ENCODE peak calls at places on chromosomes 16 and 17, in six cellular contexts. One of them, this sample, is unnamed.

GRCh38 chr16:59702531-59702930 is 968.4 kb upstream of the GOT2 start:
- DNase-seq in left ventricle myocardium inferior: no peak
- DNase-seq in sigmoid colon: no peak
- DNase-seq in CD4-positive, alpha-beta T cell: no peak
- DNase-seq in right lobe of liver: no peak
- DNase-seq in aorta: no peak
- DNase-seq in this sample: no peak

GRCh38 chr17:28204751-28205150 is 114.2 kb upstream of the TMEM97 start:
- DNase-seq in right lobe of liver: no peak
- DNase-seq in CD4-positive, alpha-beta T cell: no peak
- DNase-seq in left ventricle myocardium inferior: no peak
- DNase-seq in aorta: no peak
- DNase-seq in sigmoid colon: no peak
- DNase-seq in this sample: no peak

GRCh38 chr17:55723488-55723848 is 804 bp upstream of the TMEM100 start:
- DNase-seq in CD4-positive, alpha-beta T cell: no peak
- DNase-seq in aorta: no peak
- DNase-seq in sigmoid colon: no peak
- DNase-seq in right lobe of liver: no peak
- DNase-seq in left ventricle myocardium inferior: no peak
- DNase-seq in this sample: no peak

GRCh38 chr16:15485175-15485574 is 50.8 kb downstream of the BMERB1 start:
- DNase-seq in sigmoid colon: no peak
- DNase-seq in aorta: no peak
- DNase-seq in left ventricle myocardium inferior: no peak
- DNase-seq in right lobe of liver: no peak
- DNase-seq in CD4-positive, alpha-beta T cell: no peak
- DNase-seq in this sample: no peak

GRCh38 chr17:46979023-46979870 is at the start of gene RPRML:
- DNase-seq in left ventricle myocardium inferior: peak; percentile 28
- DNase-seq in CD4-positive, alpha-beta T cell: no peak
- DNase-seq in sigmoid colon: no peak
- DNase-seq in aorta: peak; percentile 65
- DNase-seq in right lobe of liver: peak; percentile 58
- DNase-seq in this sample: no peak

GRCh38 chr17:40480501-40481003 is 20.9 kb downstream of the TNS4 start:
- DNase-seq in aorta: no peak
- DNase-seq in left ventricle myocardium inferior: no peak
- DNase-seq in sigmoid colon: no peak
- DNase-seq in right lobe of liver: no peak
- DNase-seq in CD4-positive, alpha-beta T cell: peak; percentile 94
- DNase-seq in this sample: no peak

GRCh38 chr17:1847191-1847590 is 17.4 kb downstream of the RPA1 start:
- DNase-seq in sigmoid colon: no peak
- DNase-seq in aorta: no peak
- DNase-seq in left ventricle myocardium inferior: peak; percentile 45
- DNase-seq in CD4-positive, alpha-beta T cell: no peak
- DNase-seq in right lobe of liver: no peak
- DNase-seq in this sample: no peak

GRCh38 chr16:67209565-67209964 is 10.6 kb downstream of the ELMO3 start:
- DNase-seq in CD4-positive, alpha-beta T cell: no peak
- DNase-seq in right lobe of liver: no peak
- DNase-seq in aorta: no peak
- DNase-seq in sigmoid colon: no peak
- DNase-seq in left ventricle myocardium inferior: no peak
- DNase-seq in this sample: no peak

GRCh38 chr17:40551874-40552768 is 13.2 kb downstream of the CCR7 start:
- DNase-seq in left ventricle myocardium inferior: no peak
- DNase-seq in CD4-positive, alpha-beta T cell: no peak
- DNase-seq in aorta: peak; percentile 68
- DNase-seq in sigmoid colon: peak; percentile 86
- DNase-seq in right lobe of liver: peak; percentile 56
- DNase-seq in this sample: peak; percentile 61

GRCh38 chr16:3256876-3257465 is 538 bp upstream of the MEFV start:
- DNase-seq in aorta: no peak
- DNase-seq in CD4-positive, alpha-beta T cell: no peak
- DNase-seq in left ventricle myocardium inferior: no peak
- DNase-seq in right lobe of liver: no peak
- DNase-seq in sigmoid colon: no peak
- DNase-seq in this sample: no peak

GRCh38 chr17:1617620-1618174 is 10.9 kb downstream of the SLC43A2 start:
- DNase-seq in left ventricle myocardium inferior: no peak
- DNase-seq in sigmoid colon: no peak
- DNase-seq in right lobe of liver: no peak
- DNase-seq in aorta: no peak
- DNase-seq in CD4-positive, alpha-beta T cell: no peak
- DNase-seq in this sample: no peak

GRCh38 chr17:56629450-56630187 is 36.1 kb downstream of the NOG start:
- DNase-seq in CD4-positive, alpha-beta T cell: peak; percentile 19
- DNase-seq in aorta: no peak
- DNase-seq in left ventricle myocardium inferior: no peak
- DNase-seq in right lobe of liver: no peak
- DNase-seq in sigmoid colon: no peak
- DNase-seq in this sample: no peak

GRCh38 chr17:68431661-68432071 is 25.6 kb downstream of the WIPI1 start:
- DNase-seq in right lobe of liver: no peak
- DNase-seq in sigmoid colon: no peak
- DNase-seq in left ventricle myocardium inferior: no peak
- DNase-seq in CD4-positive, alpha-beta T cell: peak; percentile 61
- DNase-seq in aorta: no peak
- DNase-seq in this sample: no peak

GRCh38 chr17:58344047-58344790 is 7.8 kb downstream of the SUPT4H1 start:
- DNase-seq in right lobe of liver: no peak
- DNase-seq in left ventricle myocardium inferior: no peak
- DNase-seq in aorta: no peak
- DNase-seq in sigmoid colon: no peak
- DNase-seq in CD4-positive, alpha-beta T cell: peak; percentile 85
- DNase-seq in this sample: peak; percentile 55

GRCh38 chr17:78745407-78746088 is 36.5 kb downstream of the CYTH1 start:
- DNase-seq in sigmoid colon: no peak
- DNase-seq in aorta: no peak
- DNase-seq in left ventricle myocardium inferior: no peak
- DNase-seq in CD4-positive, alpha-beta T cell: peak; percentile 37
- DNase-seq in right lobe of liver: no peak
- DNase-seq in this sample: no peak

GRCh38 chr17:61305024-61305423 is 94.6 kb upstream of the TBX2 start:
- DNase-seq in right lobe of liver: no peak
- DNase-seq in left ventricle myocardium inferior: no peak
- DNase-seq in aorta: no peak
- DNase-seq in sigmoid colon: no peak
- DNase-seq in CD4-positive, alpha-beta T cell: no peak
- DNase-seq in this sample: no peak

GRCh38 chr16:25372716-25373115 is 115.1 kb upstream of the ZKSCAN2 start:
- DNase-seq in CD4-positive, alpha-beta T cell: no peak
- DNase-seq in aorta: no peak
- DNase-seq in sigmoid colon: no peak
- DNase-seq in right lobe of liver: no peak
- DNase-seq in left ventricle myocardium inferior: no peak
- DNase-seq in this sample: no peak

GRCh38 chr17:81608082-81608481 is 28.8 kb downstream of the NPLOC4 start:
- DNase-seq in left ventricle myocardium inferior: no peak
- DNase-seq in CD4-positive, alpha-beta T cell: no peak
- DNase-seq in sigmoid colon: no peak
- DNase-seq in aorta: no peak
- DNase-seq in right lobe of liver: no peak
- DNase-seq in this sample: no peak

GRCh38 chr16:74745926-74746325 is 28.7 kb downstream of the FA2H start:
- DNase-seq in CD4-positive, alpha-beta T cell: no peak
- DNase-seq in sigmoid colon: no peak
- DNase-seq in aorta: no peak
- DNase-seq in right lobe of liver: no peak
- DNase-seq in left ventricle myocardium inferior: no peak
- DNase-seq in this sample: no peak

GRCh38 chr17:47315451-47316266 is 8.1 kb upstream of the EFCAB13 start:
- DNase-seq in aorta: no peak
- DNase-seq in left ventricle myocardium inferior: no peak
- DNase-seq in right lobe of liver: no peak
- DNase-seq in CD4-positive, alpha-beta T cell: no peak
- DNase-seq in sigmoid colon: no peak
- DNase-seq in this sample: no peak

GRCh38 chr17:32746698-32747097 is 130.2 kb downstream of the MYO1D start:
- DNase-seq in aorta: no peak
- DNase-seq in sigmoid colon: no peak
- DNase-seq in left ventricle myocardium inferior: no peak
- DNase-seq in right lobe of liver: no peak
- DNase-seq in CD4-positive, alpha-beta T cell: no peak
- DNase-seq in this sample: no peak

GRCh38 chr17:79811036-79811887 is 14.4 kb upstream of the CBX8 start:
- DNase-seq in sigmoid colon: peak; percentile 68
- DNase-seq in aorta: no peak
- DNase-seq in CD4-positive, alpha-beta T cell: no peak
- DNase-seq in right lobe of liver: no peak
- DNase-seq in left ventricle myocardium inferior: no peak
- DNase-seq in this sample: no peak

GRCh38 chr16:82091225-82091624 is 56.2 kb downstream of the HSD17B2 start:
- DNase-seq in right lobe of liver: no peak
- DNase-seq in left ventricle myocardium inferior: no peak
- DNase-seq in CD4-positive, alpha-beta T cell: no peak
- DNase-seq in aorta: no peak
- DNase-seq in sigmoid colon: no peak
- DNase-seq in this sample: no peak

GRCh38 chr17:79997004-79997673 is 38.5 kb downstream of the TBC1D16 start:
- DNase-seq in CD4-positive, alpha-beta T cell: peak; percentile 88
- DNase-seq in right lobe of liver: no peak
- DNase-seq in left ventricle myocardium inferior: no peak
- DNase-seq in aorta: no peak
- DNase-seq in sigmoid colon: no peak
- DNase-seq in this sample: no peak

GRCh38 chr17:34015253-34015652 is 239.8 kb upstream of the CCL2 start:
- DNase-seq in aorta: no peak
- DNase-seq in right lobe of liver: no peak
- DNase-seq in sigmoid colon: no peak
- DNase-seq in left ventricle myocardium inferior: no peak
- DNase-seq in CD4-positive, alpha-beta T cell: no peak
- DNase-seq in this sample: no peak

GRCh38 chr16:51243836-51244483 is 92.9 kb upstream of the SALL1 start:
- DNase-seq in sigmoid colon: no peak
- DNase-seq in right lobe of liver: peak; percentile 61
- DNase-seq in aorta: no peak
- DNase-seq in CD4-positive, alpha-beta T cell: no peak
- DNase-seq in left ventricle myocardium inferior: no peak
- DNase-seq in this sample: no peak

GRCh38 chr16:86766700-86767099 is 188.4 kb downstream of the FOXL1 start:
- DNase-seq in right lobe of liver: no peak
- DNase-seq in sigmoid colon: no peak
- DNase-seq in aorta: no peak
- DNase-seq in left ventricle myocardium inferior: no peak
- DNase-seq in CD4-positive, alpha-beta T cell: no peak
- DNase-seq in this sample: no peak
- H3K27ac ChIP-seq in right lobe of liver: no peak overlapping the region
- H3K27ac ChIP-seq in sigmoid colon: no peak overlapping the region
- H3K27ac ChIP-seq in aorta: no peak overlapping the region
- H3K27ac ChIP-seq in left ventricle myocardium inferior: no peak overlapping the region
- H3K27ac ChIP-seq in CD4-positive, alpha-beta T cell: no peak overlapping the region
- H3K27ac ChIP-seq in this sample: no peak overlapping the region

GRCh38 chr17:42795061-42795460 is 3.4 kb downstream of the COA3 start:
- DNase-seq in CD4-positive, alpha-beta T cell: no peak
- DNase-seq in aorta: no peak
- DNase-seq in left ventricle myocardium inferior: no peak
- DNase-seq in right lobe of liver: no peak
- DNase-seq in sigmoid colon: no peak
- DNase-seq in this sample: no peak
- H3K27ac ChIP-seq in CD4-positive, alpha-beta T cell: no peak overlapping the region
- H3K27ac ChIP-seq in aorta: no peak overlapping the region
- H3K27ac ChIP-seq in left ventricle myocardium inferior: no peak overlapping the region
- H3K27ac ChIP-seq in right lobe of liver: no peak overlapping the region
- H3K27ac ChIP-seq in sigmoid colon: no peak overlapping the region
- H3K27ac ChIP-seq in this sample: no peak overlapping the region

GRCh38 chr17:72683506-72684404 is 408.7 kb downstream of the SLC39A11 start:
- DNase-seq in right lobe of liver: no peak
- DNase-seq in left ventricle myocardium inferior: no peak
- DNase-seq in aorta: no peak
- DNase-seq in CD4-positive, alpha-beta T cell: no peak
- DNase-seq in sigmoid colon: no peak
- DNase-seq in this sample: peak; percentile 74

GRCh38 chr17:72691017-72691416 is 401.5 kb downstream of the SLC39A11 start:
- DNase-seq in right lobe of liver: no peak
- DNase-seq in sigmoid colon: no peak
- DNase-seq in left ventricle myocardium inferior: no peak
- DNase-seq in CD4-positive, alpha-beta T cell: no peak
- DNase-seq in aorta: no peak
- DNase-seq in this sample: no peak

GRCh38 chr17:72691601-72692000 is 400.9 kb downstream of the SLC39A11 start:
- DNase-seq in sigmoid colon: no peak
- DNase-seq in CD4-positive, alpha-beta T cell: no peak
- DNase-seq in aorta: no peak
- DNase-seq in right lobe of liver: no peak
- DNase-seq in left ventricle myocardium inferior: no peak
- DNase-seq in this sample: no peak

GRCh38 chr17:72684405-72685020 is 408.0 kb downstream of the SLC39A11 start:
- DNase-seq in aorta: no peak
- DNase-seq in CD4-positive, alpha-beta T cell: no peak
- DNase-seq in left ventricle myocardium inferior: no peak
- DNase-seq in right lobe of liver: no peak
- DNase-seq in sigmoid colon: no peak
- DNase-seq in this sample: no peak

GRCh38 chr17:72687941-72688340 is 404.5 kb downstream of the SLC39A11 start:
- DNase-seq in right lobe of liver: no peak
- DNase-seq in CD4-positive, alpha-beta T cell: no peak
- DNase-seq in left ventricle myocardium inferior: no peak
- DNase-seq in aorta: no peak
- DNase-seq in sigmoid colon: no peak
- DNase-seq in this sample: no peak
- H3K27ac ChIP-seq in right lobe of liver: no peak overlapping the region
- H3K27ac ChIP-seq in CD4-positive, alpha-beta T cell: no peak overlapping the region
- H3K27ac ChIP-seq in left ventricle myocardium inferior: no peak overlapping the region
- H3K27ac ChIP-seq in aorta: no peak overlapping the region
- H3K27ac ChIP-seq in sigmoid colon: no peak overlapping the region
- H3K27ac ChIP-seq in this sample: no peak overlapping the region

DNA sequence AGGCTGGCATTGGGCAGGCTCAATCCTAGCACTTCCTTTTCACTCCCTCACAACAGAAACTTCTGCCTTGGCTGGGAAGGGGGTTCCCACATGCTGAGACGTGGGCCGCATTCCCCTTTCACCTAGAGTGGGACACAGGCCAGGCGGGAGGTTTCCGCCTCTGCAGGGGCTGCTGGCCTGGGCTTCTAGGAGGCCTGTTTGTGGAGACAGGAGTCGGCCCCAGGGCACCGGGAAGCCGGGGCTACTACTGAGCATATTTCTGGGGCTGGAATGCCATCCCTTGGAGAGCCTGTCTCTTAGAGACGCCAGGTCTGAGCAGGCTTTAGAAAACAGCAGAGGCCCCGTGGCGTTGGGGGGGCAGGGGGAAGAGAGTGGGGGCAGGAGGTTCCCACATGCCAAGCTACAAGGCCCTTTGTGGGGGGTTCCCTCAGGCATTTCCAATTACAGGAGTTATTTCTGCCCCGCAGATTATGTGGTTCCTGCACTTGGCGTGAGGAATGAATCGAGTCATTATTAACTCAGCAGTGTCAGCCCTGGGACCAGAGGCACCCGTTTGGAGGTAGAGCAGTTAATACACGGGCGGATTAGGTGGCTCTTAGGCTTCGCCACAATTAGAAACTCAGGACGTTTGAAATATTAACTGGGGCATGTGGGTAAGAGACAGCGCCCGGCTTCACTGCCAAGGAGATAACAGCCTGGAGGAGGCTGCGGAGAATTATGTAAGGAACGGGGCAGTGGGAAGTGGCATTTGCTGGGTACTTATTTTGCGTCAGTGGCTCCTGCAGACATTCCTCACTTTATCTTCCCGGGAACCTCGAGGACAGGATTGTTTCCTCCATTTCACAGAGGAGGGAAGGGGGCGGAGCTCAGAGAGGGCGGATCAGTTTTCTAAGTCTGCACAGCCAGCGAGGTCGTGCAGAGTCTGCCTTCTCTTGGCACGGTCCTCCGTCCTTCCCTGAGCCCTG is 162.5 kb downstream of the MAF start:
- DNase-seq in aorta: peak; percentile 71
- DNase-seq in left ventricle myocardium inferior: peak; percentile 48
- DNase-seq in right lobe of liver: peak; percentile 61
- DNase-seq in CD4-positive, alpha-beta T cell: no peak
- DNase-seq in sigmoid colon: no peak
- DNase-seq in this sample: peak; percentile 71
- H3K27ac ChIP-seq in aorta: no peak overlapping the region
- H3K27ac ChIP-seq in left ventricle myocardium inferior: peak overlapping the region; percentile 64
- H3K27ac ChIP-seq in right lobe of liver: no peak overlapping the region
- H3K27ac ChIP-seq in CD4-positive, alpha-beta T cell: no peak overlapping the region
- H3K27ac ChIP-seq in sigmoid colon: no peak overlapping the region
- H3K27ac ChIP-seq in this sample: no peak overlapping the region

This sample was measured in upper lobe of right lung.